ENCODE peak calls at places on chromosomes 11 and 22, in ten cellular contexts. One of them, this sample, is unnamed.

GRCh38 chr11:36156486-36157150 is 132.6 kb downstream of the COMMD9 start:
- DNase-seq in GM12865: no peak
- DNase-seq in DMS153: no peak
- DNase-seq in cerebellar cortex: no peak
- DNase-seq in RCC 7860: no peak
- DNase-seq in SIG-M5: no peak
- DNase-seq in brain microvascular endothelial cell: no peak
- DNase-seq in nephron progenitor cell: no peak
- DNase-seq in hypothalamus: no peak
- DNase-seq in PC-9: no peak
- DNase-seq in this sample: no peak

GRCh38 chr11:17730608-17731462 is 3.7 kb upstream of the KCNC1 start:
- DNase-seq in GM12865: peak
- DNase-seq in DMS153: peak
- DNase-seq in cerebellar cortex: peak
- DNase-seq in RCC 7860: peak
- DNase-seq in SIG-M5: peak
- DNase-seq in brain microvascular endothelial cell: peak
- DNase-seq in nephron progenitor cell: peak
- DNase-seq in hypothalamus: peak
- DNase-seq in PC-9: peak
- DNase-seq in this sample: peak

GRCh38 chr11:73274722-73275380 is 2.7 kb downstream of the P2RY6 start:
- DNase-seq in GM12865: no peak
- DNase-seq in DMS153: no peak
- DNase-seq in cerebellar cortex: no peak
- DNase-seq in RCC 7860: no peak
- DNase-seq in SIG-M5: no peak
- DNase-seq in brain microvascular endothelial cell: no peak
- DNase-seq in nephron progenitor cell: peak
- DNase-seq in hypothalamus: no peak
- DNase-seq in PC-9: no peak
- DNase-seq in this sample: no peak

GRCh38 chr11:62928011-62928410 is 6.8 kb upstream of the CHRM1 start:
- DNase-seq in GM12865: no peak
- DNase-seq in DMS153: no peak
- DNase-seq in cerebellar cortex: no peak
- DNase-seq in RCC 7860: no peak
- DNase-seq in SIG-M5: no peak
- DNase-seq in brain microvascular endothelial cell: no peak
- DNase-seq in nephron progenitor cell: no peak
- DNase-seq in hypothalamus: no peak
- DNase-seq in PC-9: no peak
- DNase-seq in this sample: no peak

GRCh38 chr11:108817971-108818370 is 153.1 kb downstream of the DDX10 start:
- DNase-seq in GM12865: no peak
- DNase-seq in DMS153: no peak
- DNase-seq in cerebellar cortex: no peak
- DNase-seq in RCC 7860: no peak
- DNase-seq in SIG-M5: no peak
- DNase-seq in brain microvascular endothelial cell: no peak
- DNase-seq in nephron progenitor cell: no peak
- DNase-seq in hypothalamus: no peak
- DNase-seq in PC-9: no peak
- DNase-seq in this sample: no peak

GRCh38 chr22:39778055-39778454 is 115.5 kb downstream of the ENTHD1 start:
- DNase-seq in GM12865: no peak
- DNase-seq in DMS153: peak
- DNase-seq in cerebellar cortex: no peak
- DNase-seq in RCC 7860: no peak
- DNase-seq in SIG-M5: no peak
- DNase-seq in brain microvascular endothelial cell: no peak
- DNase-seq in nephron progenitor cell: no peak
- DNase-seq in hypothalamus: no peak
- DNase-seq in PC-9: no peak
- DNase-seq in this sample: no peak

GRCh38 chr22:37498289-37498909 is 12.2 kb upstream of the MFNG start:
- DNase-seq in GM12865: peak
- DNase-seq in DMS153: no peak
- DNase-seq in cerebellar cortex: peak
- DNase-seq in RCC 7860: peak
- DNase-seq in SIG-M5: no peak
- DNase-seq in brain microvascular endothelial cell: no peak
- DNase-seq in nephron progenitor cell: peak
- DNase-seq in hypothalamus: no peak
- DNase-seq in PC-9: no peak
- DNase-seq in this sample: peak

GRCh38 chr22:30219668-30220278 is 26.8 kb downstream of the LIF start:
- DNase-seq in GM12865: no peak
- DNase-seq in DMS153: no peak
- DNase-seq in cerebellar cortex: no peak
- DNase-seq in RCC 7860: no peak
- DNase-seq in SIG-M5: no peak
- DNase-seq in brain microvascular endothelial cell: no peak
- DNase-seq in nephron progenitor cell: no peak
- DNase-seq in hypothalamus: no peak
- DNase-seq in PC-9: no peak
- DNase-seq in this sample: no peak

GRCh38 chr11:12496181-12497025 is 119.0 kb downstream of the PARVA start:
- DNase-seq in GM12865: peak
- DNase-seq in DMS153: no peak
- DNase-seq in cerebellar cortex: peak
- DNase-seq in RCC 7860: no peak
- DNase-seq in SIG-M5: no peak
- DNase-seq in brain microvascular endothelial cell: no peak
- DNase-seq in nephron progenitor cell: no peak
- DNase-seq in hypothalamus: no peak
- DNase-seq in PC-9: no peak
- DNase-seq in this sample: no peak

GRCh38 chr22:37267128-37267587 is 15.2 kb upstream of the CYTH4 start:
- DNase-seq in GM12865: peak
- DNase-seq in DMS153: no peak
- DNase-seq in cerebellar cortex: peak
- DNase-seq in RCC 7860: peak
- DNase-seq in SIG-M5: no peak
- DNase-seq in brain microvascular endothelial cell: no peak
- DNase-seq in nephron progenitor cell: peak
- DNase-seq in hypothalamus: no peak
- DNase-seq in PC-9: peak
- DNase-seq in this sample: peak

GRCh38 chr11:112977620-112978212 is 16.5 kb downstream of the NCAM1 start:
- DNase-seq in GM12865: no peak
- DNase-seq in DMS153: no peak
- DNase-seq in cerebellar cortex: peak
- DNase-seq in RCC 7860: no peak
- DNase-seq in SIG-M5: peak
- DNase-seq in brain microvascular endothelial cell: no peak
- DNase-seq in nephron progenitor cell: no peak
- DNase-seq in hypothalamus: no peak
- DNase-seq in PC-9: no peak
- DNase-seq in this sample: no peak

GRCh38 chr22:35575116-35575748 is 34.6 kb downstream of the RASD2 start:
- DNase-seq in GM12865: no peak
- DNase-seq in DMS153: no peak
- DNase-seq in cerebellar cortex: no peak
- DNase-seq in RCC 7860: no peak
- DNase-seq in SIG-M5: no peak
- DNase-seq in brain microvascular endothelial cell: no peak
- DNase-seq in nephron progenitor cell: no peak
- DNase-seq in hypothalamus: no peak
- DNase-seq in PC-9: no peak
- DNase-seq in this sample: no peak

GRCh38 chr11:3022300-3022967 is 30.3 kb upstream of the NAP1L4 start:
- DNase-seq in GM12865: peak
- DNase-seq in DMS153: no peak
- DNase-seq in cerebellar cortex: no peak
- DNase-seq in RCC 7860: peak
- DNase-seq in SIG-M5: peak
- DNase-seq in brain microvascular endothelial cell: peak
- DNase-seq in nephron progenitor cell: no peak
- DNase-seq in hypothalamus: no peak
- DNase-seq in PC-9: no peak
- DNase-seq in this sample: no peak

GRCh38 chr11:62611705-62612365 is 740 bp downstream of the EML3 start:
- DNase-seq in GM12865: peak
- DNase-seq in DMS153: no peak
- DNase-seq in cerebellar cortex: peak
- DNase-seq in RCC 7860: peak
- DNase-seq in SIG-M5: no peak
- DNase-seq in brain microvascular endothelial cell: no peak
- DNase-seq in nephron progenitor cell: peak
- DNase-seq in hypothalamus: no peak
- DNase-seq in PC-9: peak
- DNase-seq in this sample: peak

GRCh38 chr22:50503475-50504145 is 3.9 kb downstream of the LMF2 start:
- DNase-seq in GM12865: peak
- DNase-seq in DMS153: no peak
- DNase-seq in cerebellar cortex: no peak
- DNase-seq in RCC 7860: no peak
- DNase-seq in SIG-M5: no peak
- DNase-seq in brain microvascular endothelial cell: no peak
- DNase-seq in nephron progenitor cell: no peak
- DNase-seq in hypothalamus: no peak
- DNase-seq in PC-9: no peak
- DNase-seq in this sample: no peak

GRCh38 chr22:40491990-40492631 is 121.7 kb downstream of the SGSM3 start:
- DNase-seq in GM12865: peak
- DNase-seq in DMS153: no peak
- DNase-seq in cerebellar cortex: peak
- DNase-seq in RCC 7860: no peak
- DNase-seq in SIG-M5: peak
- DNase-seq in brain microvascular endothelial cell: peak
- DNase-seq in nephron progenitor cell: no peak
- DNase-seq in hypothalamus: no peak
- DNase-seq in PC-9: no peak
- DNase-seq in this sample: no peak

GRCh38 chr11:47724041-47724729 is 9.0 kb upstream of the AGBL2 start:
- DNase-seq in GM12865: no peak
- DNase-seq in DMS153: no peak
- DNase-seq in cerebellar cortex: no peak
- DNase-seq in RCC 7860: no peak
- DNase-seq in SIG-M5: no peak
- DNase-seq in brain microvascular endothelial cell: peak
- DNase-seq in nephron progenitor cell: no peak
- DNase-seq in hypothalamus: no peak
- DNase-seq in PC-9: no peak
- DNase-seq in this sample: peak

GRCh38 chr22:39306456-39307361 is 12.7 kb downstream of the RPL3 start:
- DNase-seq in GM12865: peak
- DNase-seq in DMS153: no peak
- DNase-seq in cerebellar cortex: peak
- DNase-seq in RCC 7860: no peak
- DNase-seq in SIG-M5: no peak
- DNase-seq in brain microvascular endothelial cell: no peak
- DNase-seq in nephron progenitor cell: peak
- DNase-seq in hypothalamus: no peak
- DNase-seq in PC-9: peak
- DNase-seq in this sample: peak

GRCh38 chr11:66360406-66361073 is 11.0 kb downstream of the SLC29A2 start:
- DNase-seq in GM12865: no peak
- DNase-seq in DMS153: no peak
- DNase-seq in cerebellar cortex: no peak
- DNase-seq in RCC 7860: no peak
- DNase-seq in SIG-M5: no peak
- DNase-seq in brain microvascular endothelial cell: no peak
- DNase-seq in nephron progenitor cell: no peak
- DNase-seq in hypothalamus: no peak
- DNase-seq in PC-9: no peak
- DNase-seq in this sample: no peak

GRCh38 chr11:313304-313786 is 495 bp upstream of the IFITM1 start:
- DNase-seq in GM12865: peak
- DNase-seq in DMS153: no peak
- DNase-seq in cerebellar cortex: peak
- DNase-seq in RCC 7860: no peak
- DNase-seq in SIG-M5: no peak
- DNase-seq in brain microvascular endothelial cell: no peak
- DNase-seq in nephron progenitor cell: no peak
- DNase-seq in hypothalamus: no peak
- DNase-seq in PC-9: no peak
- DNase-seq in this sample: no peak

GRCh38 chr11:34243620-34244493 is 114.0 kb downstream of the ABTB2 start:
- DNase-seq in GM12865: peak
- DNase-seq in DMS153: no peak
- DNase-seq in cerebellar cortex: no peak
- DNase-seq in RCC 7860: peak
- DNase-seq in SIG-M5: no peak
- DNase-seq in brain microvascular endothelial cell: peak
- DNase-seq in nephron progenitor cell: no peak
- DNase-seq in hypothalamus: no peak
- DNase-seq in PC-9: peak
- DNase-seq in this sample: peak

GRCh38 chr11:68002943-68003845 is 703 bp downstream of the UNC93B1 start:
- DNase-seq in GM12865: peak
- DNase-seq in DMS153: no peak
- DNase-seq in cerebellar cortex: no peak
- DNase-seq in RCC 7860: no peak
- DNase-seq in SIG-M5: no peak
- DNase-seq in brain microvascular endothelial cell: no peak
- DNase-seq in nephron progenitor cell: peak
- DNase-seq in hypothalamus: no peak
- DNase-seq in PC-9: peak
- DNase-seq in this sample: peak

GRCh38 chr11:15816270-15816871 is 540.0 kb downstream of the SOX6 start:
- DNase-seq in GM12865: no peak
- DNase-seq in DMS153: peak
- DNase-seq in cerebellar cortex: no peak
- DNase-seq in RCC 7860: no peak
- DNase-seq in SIG-M5: no peak
- DNase-seq in brain microvascular endothelial cell: peak
- DNase-seq in nephron progenitor cell: no peak
- DNase-seq in hypothalamus: no peak
- DNase-seq in PC-9: peak
- DNase-seq in this sample: peak

GRCh38 chr22:29233503-29233902 is 27.8 kb downstream of the EMID1 start:
- DNase-seq in GM12865: no peak
- DNase-seq in DMS153: no peak
- DNase-seq in cerebellar cortex: no peak
- DNase-seq in RCC 7860: no peak
- DNase-seq in SIG-M5: no peak
- DNase-seq in brain microvascular endothelial cell: no peak
- DNase-seq in nephron progenitor cell: no peak
- DNase-seq in hypothalamus: no peak
- DNase-seq in PC-9: no peak
- DNase-seq in this sample: no peak

GRCh38 chr11:45949992-45950407 is 27.5 kb downstream of the LARGE2 start:
- DNase-seq in GM12865: no peak
- DNase-seq in DMS153: no peak
- DNase-seq in cerebellar cortex: peak
- DNase-seq in RCC 7860: no peak
- DNase-seq in SIG-M5: no peak
- DNase-seq in brain microvascular endothelial cell: no peak
- DNase-seq in nephron progenitor cell: no peak
- DNase-seq in hypothalamus: no peak
- DNase-seq in PC-9: no peak
- DNase-seq in this sample: no peak

GRCh38 chr22:47802446-47802845 is 1040.0 kb downstream of the TBC1D22A start:
- DNase-seq in GM12865: no peak
- DNase-seq in DMS153: no peak
- DNase-seq in cerebellar cortex: no peak
- DNase-seq in RCC 7860: no peak
- DNase-seq in SIG-M5: no peak
- DNase-seq in brain microvascular endothelial cell: no peak
- DNase-seq in nephron progenitor cell: peak
- DNase-seq in hypothalamus: no peak
- DNase-seq in PC-9: no peak
- DNase-seq in this sample: no peak

GRCh38 chr11:78952866-78953265 is 378.2 kb upstream of the NARS2 start:
- DNase-seq in GM12865: no peak
- DNase-seq in DMS153: no peak
- DNase-seq in cerebellar cortex: no peak
- DNase-seq in RCC 7860: no peak
- DNase-seq in SIG-M5: no peak
- DNase-seq in brain microvascular endothelial cell: no peak
- DNase-seq in nephron progenitor cell: no peak
- DNase-seq in hypothalamus: no peak
- DNase-seq in PC-9: no peak
- DNase-seq in this sample: no peak

This sample was measured in Calu3.